ENCODE peak calls at places on chromosomes 4 and X, in six cellular contexts. One of them, this sample, is unnamed.

GRCh38 chr4:7424553-7425111 is 10.1 kb downstream of the PSAPL1 start:
- DNase-seq in OCI-LY7: no peak
- DNase-seq in astrocyte: no peak
- DNase-seq in heart left ventricle: no peak
- DNase-seq in fibroblast of lung: no peak
- DNase-seq in RWPE2: peak
- DNase-seq in this sample: peak

GRCh38 chr4:6890358-6890757 is 19.3 kb upstream of the TBC1D14 start:
- DNase-seq in astrocyte: no peak
- DNase-seq in OCI-LY7: no peak
- DNase-seq in RWPE2: no peak
- DNase-seq in fibroblast of lung: no peak
- DNase-seq in heart left ventricle: no peak
- DNase-seq in this sample: no peak

GRCh38 chr4:53932784-53933183 is 131.6 kb downstream of the CHIC2 start:
- DNase-seq in OCI-LY7: no peak
- DNase-seq in fibroblast of lung: peak
- DNase-seq in heart left ventricle: no peak
- DNase-seq in RWPE2: no peak
- DNase-seq in astrocyte: peak
- DNase-seq in this sample: no peak

GRCh38 chr4:75633846-75634245 is 3.5 kb upstream of the CDKL2 start:
- DNase-seq in OCI-LY7: no peak
- DNase-seq in heart left ventricle: no peak
- DNase-seq in fibroblast of lung: peak
- DNase-seq in astrocyte: peak
- DNase-seq in RWPE2: no peak
- DNase-seq in this sample: no peak

GRCh38 chr4:129148892-129149291 is 52.9 kb downstream of the C4orf33 start:
- DNase-seq in fibroblast of lung: no peak
- DNase-seq in heart left ventricle: no peak
- DNase-seq in RWPE2: no peak
- DNase-seq in astrocyte: no peak
- DNase-seq in OCI-LY7: no peak
- DNase-seq in this sample: no peak

GRCh38 chr4:16772366-16772850 is 126.0 kb downstream of the LDB2 start:
- DNase-seq in OCI-LY7: no peak
- DNase-seq in heart left ventricle: no peak
- DNase-seq in RWPE2: no peak
- DNase-seq in astrocyte: no peak
- DNase-seq in fibroblast of lung: peak
- DNase-seq in this sample: no peak

GRCh38 chr4:12145106-12145505 is 716.4 kb upstream of the HS3ST1 start:
- DNase-seq in heart left ventricle: no peak
- DNase-seq in astrocyte: no peak
- DNase-seq in fibroblast of lung: no peak
- DNase-seq in RWPE2: no peak
- DNase-seq in OCI-LY7: no peak
- DNase-seq in this sample: no peak

GRCh38 chr4:102174800-102175199 is 170.5 kb downstream of the SLC39A8 start:
- DNase-seq in fibroblast of lung: peak
- DNase-seq in RWPE2: no peak
- DNase-seq in OCI-LY7: no peak
- DNase-seq in heart left ventricle: no peak
- DNase-seq in astrocyte: peak
- DNase-seq in this sample: peak

GRCh38 chr4:173448919-173449641 is 50.2 kb upstream of the SCRG1 start:
- DNase-seq in fibroblast of lung: no peak
- DNase-seq in OCI-LY7: no peak
- DNase-seq in RWPE2: no peak
- DNase-seq in heart left ventricle: peak
- DNase-seq in astrocyte: no peak
- DNase-seq in this sample: no peak

GRCh38 chrX:30875957-30876356 is 13.1 kb downstream of the TAB3 start:
- DNase-seq in RWPE2: peak
- DNase-seq in fibroblast of lung: peak
- DNase-seq in heart left ventricle: no peak
- DNase-seq in OCI-LY7: no peak
- DNase-seq in astrocyte: peak
- DNase-seq in this sample: no peak

GRCh38 chrX:17703201-17703600 is 34.1 kb upstream of the SCML1 start:
- DNase-seq in RWPE2: no peak
- DNase-seq in astrocyte: no peak
- DNase-seq in OCI-LY7: no peak
- DNase-seq in fibroblast of lung: peak
- DNase-seq in heart left ventricle: no peak
- DNase-seq in this sample: no peak

GRCh38 chr4:122663814-122664610 is 43.1 kb upstream of the IL21 start:
- DNase-seq in heart left ventricle: no peak
- DNase-seq in fibroblast of lung: peak
- DNase-seq in RWPE2: no peak
- DNase-seq in OCI-LY7: no peak
- DNase-seq in astrocyte: peak
- DNase-seq in this sample: no peak

GRCh38 chr4:60726779-60727178 is 473.3 kb upstream of the ADGRL3 start:
- DNase-seq in astrocyte: no peak
- DNase-seq in OCI-LY7: no peak
- DNase-seq in fibroblast of lung: no peak
- DNase-seq in heart left ventricle: no peak
- DNase-seq in RWPE2: no peak
- DNase-seq in this sample: no peak

GRCh38 chr4:34850983-34851382 is 1393.3 kb downstream of the ARAP2 start:
- DNase-seq in heart left ventricle: no peak
- DNase-seq in fibroblast of lung: peak
- DNase-seq in RWPE2: no peak
- DNase-seq in OCI-LY7: no peak
- DNase-seq in astrocyte: peak
- DNase-seq in this sample: no peak

GRCh38 chrX:37302569-37302968 is 46.6 kb upstream of the PRRG1 start:
- DNase-seq in RWPE2: no peak
- DNase-seq in astrocyte: no peak
- DNase-seq in fibroblast of lung: peak
- DNase-seq in heart left ventricle: peak
- DNase-seq in OCI-LY7: no peak
- DNase-seq in this sample: no peak

GRCh38 chr4:100060765-100061416 is 110.8 kb upstream of the H2AZ1 start:
- DNase-seq in heart left ventricle: no peak
- DNase-seq in fibroblast of lung: no peak
- DNase-seq in astrocyte: no peak
- DNase-seq in RWPE2: no peak
- DNase-seq in OCI-LY7: no peak
- DNase-seq in this sample: no peak

GRCh38 chrX:132004728-132005127 is 18.4 kb upstream of the STK26 start:
- DNase-seq in OCI-LY7: no peak
- DNase-seq in RWPE2: no peak
- DNase-seq in fibroblast of lung: no peak
- DNase-seq in astrocyte: no peak
- DNase-seq in heart left ventricle: no peak
- DNase-seq in this sample: no peak

GRCh38 chr4:144582975-144583374 is 63.0 kb upstream of the HHIP start:
- DNase-seq in heart left ventricle: no peak
- DNase-seq in fibroblast of lung: peak
- DNase-seq in RWPE2: no peak
- DNase-seq in OCI-LY7: no peak
- DNase-seq in astrocyte: peak
- DNase-seq in this sample: no peak

GRCh38 chr4:53558061-53558801 is 33.1 kb downstream of the LNX1 start:
- DNase-seq in RWPE2: no peak
- DNase-seq in fibroblast of lung: peak
- DNase-seq in OCI-LY7: no peak
- DNase-seq in heart left ventricle: no peak
- DNase-seq in astrocyte: peak
- DNase-seq in this sample: no peak

GRCh38 chrX:311156-312129 is 7.2 kb downstream of the GTPBP6 start:
- DNase-seq in heart left ventricle: peak
- DNase-seq in OCI-LY7: no peak
- DNase-seq in RWPE2: peak
- DNase-seq in astrocyte: no peak
- DNase-seq in fibroblast of lung: no peak
- DNase-seq in this sample: peak
- TF ChIP-seq CTCF in heart left ventricle: no peak
- TF ChIP-seq CTCF in OCI-LY7: no peak
- TF ChIP-seq CTCF in RWPE2: no peak
- TF ChIP-seq CTCF in astrocyte: no peak
- TF ChIP-seq CTCF in fibroblast of lung: no peak
- TF ChIP-seq CTCF in this sample: no peak

DNA sequence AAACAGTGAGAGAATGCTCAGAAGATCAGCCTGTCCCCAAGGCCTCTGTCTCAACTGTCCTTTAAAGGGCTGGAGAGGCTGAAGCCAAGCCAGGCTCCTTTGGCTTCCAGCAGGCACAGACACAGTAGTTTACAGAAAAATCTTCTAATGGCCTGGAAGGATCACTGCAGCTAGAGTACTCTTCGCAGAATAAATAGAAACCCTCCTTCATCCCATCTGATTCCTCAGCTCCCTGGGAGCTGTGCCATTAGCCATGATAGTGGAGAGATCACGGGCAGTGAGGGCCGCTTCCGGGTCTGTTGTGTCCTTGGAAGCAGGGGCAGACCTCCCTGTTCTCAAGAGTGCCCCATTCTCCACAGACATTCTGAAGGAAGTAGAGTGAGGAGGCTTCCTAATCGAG is 63.1 kb downstream of the CCNI start:
- DNase-seq in OCI-LY7: no peak
- DNase-seq in heart left ventricle: peak
- DNase-seq in RWPE2: no peak
- DNase-seq in fibroblast of lung: no peak
- DNase-seq in astrocyte: no peak
- DNase-seq in this sample: peak
- H3K27ac ChIP-seq in OCI-LY7: no peak
- H3K27ac ChIP-seq in heart left ventricle: no peak
- H3K27ac ChIP-seq in RWPE2: no peak
- H3K27ac ChIP-seq in fibroblast of lung: peak
- H3K27ac ChIP-seq in astrocyte: peak
- H3K27ac ChIP-seq in this sample: peak

DNA sequence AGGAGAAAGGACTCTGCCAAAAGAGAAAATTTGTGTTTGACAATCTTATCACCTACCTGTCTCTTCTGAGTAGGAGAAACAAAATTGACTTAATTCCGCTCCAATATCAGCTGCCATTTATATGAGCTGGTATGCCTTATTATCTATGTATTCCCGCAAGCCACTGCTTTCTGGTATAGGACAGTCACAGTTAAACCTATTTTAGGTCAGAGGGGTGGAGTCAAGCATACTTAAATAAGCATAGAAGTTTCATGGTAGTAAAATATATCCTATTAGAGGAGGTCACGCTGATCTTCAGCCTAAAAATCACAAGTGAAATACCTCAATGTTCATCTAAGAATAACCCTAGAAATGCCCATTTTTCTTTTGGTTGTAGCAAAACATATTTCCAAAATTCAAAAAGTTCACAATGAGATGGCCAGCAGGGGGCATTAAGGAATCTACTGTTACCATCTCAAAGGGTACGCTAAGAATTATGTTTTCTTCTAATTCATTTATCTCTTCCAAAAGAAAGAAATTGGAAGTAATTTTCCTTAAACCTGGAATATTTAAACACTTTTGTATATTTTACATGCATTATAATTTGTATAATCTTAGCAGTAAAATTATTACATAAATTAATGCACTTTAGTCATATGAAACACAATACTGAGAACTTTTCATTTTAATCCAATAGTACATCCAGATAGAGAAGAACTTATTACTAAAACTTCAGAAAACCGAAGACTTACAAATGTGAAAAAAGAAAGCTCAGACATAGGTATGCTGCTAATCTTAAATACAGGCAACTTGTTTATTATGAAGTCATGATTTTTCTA is 10.5 kb downstream of the PPAT start:
- DNase-seq in astrocyte: no peak
- DNase-seq in OCI-LY7: peak
- DNase-seq in heart left ventricle: no peak
- DNase-seq in fibroblast of lung: peak
- DNase-seq in RWPE2: no peak
- DNase-seq in this sample: no peak
- H3K4me3 ChIP-seq in astrocyte: no peak
- H3K4me3 ChIP-seq in OCI-LY7: no peak
- H3K4me3 ChIP-seq in heart left ventricle: peak
- H3K4me3 ChIP-seq in fibroblast of lung: no peak
- H3K4me3 ChIP-seq in RWPE2: no peak
- H3K4me3 ChIP-seq in this sample: no peak

GRCh38 chrX:15511563-15511962 is 11.0 kb downstream of the BMX start:
- DNase-seq in RWPE2: no peak
- DNase-seq in heart left ventricle: no peak
- DNase-seq in OCI-LY7: no peak
- DNase-seq in astrocyte: no peak
- DNase-seq in fibroblast of lung: no peak
- DNase-seq in this sample: no peak
- TF ChIP-seq CTCF in RWPE2: no peak
- TF ChIP-seq CTCF in heart left ventricle: no peak
- TF ChIP-seq CTCF in OCI-LY7: no peak
- TF ChIP-seq CTCF in astrocyte: no peak
- TF ChIP-seq CTCF in fibroblast of lung: no peak
- TF ChIP-seq CTCF in this sample: no peak

DNA sequence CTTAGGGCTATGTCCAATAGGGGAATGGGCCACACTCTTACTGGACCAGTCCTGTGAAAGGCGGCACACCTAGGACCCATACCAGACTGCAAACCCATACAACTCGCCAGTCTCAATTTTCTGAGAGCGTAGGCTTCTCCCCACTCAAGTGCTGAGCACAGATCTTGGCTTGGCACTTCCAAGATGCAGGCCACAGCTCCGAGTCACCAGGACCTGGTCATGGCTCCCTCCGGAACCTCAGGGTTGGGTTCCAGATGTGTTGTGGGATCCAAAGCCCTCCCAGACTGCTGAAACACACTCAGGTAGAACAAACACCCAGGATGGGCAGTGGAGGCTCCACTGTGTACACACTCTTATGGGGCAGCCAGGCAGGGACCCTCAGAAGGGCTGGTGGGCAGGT is 103.3 kb downstream of the TMEM144 start:
- DNase-seq in OCI-LY7: no peak
- DNase-seq in astrocyte: peak
- DNase-seq in RWPE2: no peak
- DNase-seq in heart left ventricle: no peak
- DNase-seq in fibroblast of lung: peak
- DNase-seq in this sample: no peak
- H3K27ac ChIP-seq in OCI-LY7: no peak
- H3K27ac ChIP-seq in astrocyte: peak
- H3K27ac ChIP-seq in RWPE2: peak
- H3K27ac ChIP-seq in heart left ventricle: no peak
- H3K27ac ChIP-seq in fibroblast of lung: peak
- H3K27ac ChIP-seq in this sample: no peak